ENCODE peak calls at places on chromosomes 13 and 19, in nine cellular contexts. One of them, this sample, is unnamed.

GRCh38 chr19:29596885-29597525 is 9.1 kb upstream of the POP4 start:
- DNase-seq in astrocyte: peak
- DNase-seq in thoracic aorta: no peak
- DNase-seq in left cardiac atrium: no peak
- DNase-seq in aorta: no peak
- DNase-seq in NCI-H1092 treated with DMSO at 0.1 percent for 48 hours: peak
- DNase-seq in activated CD4-positive, alpha-beta T cell treated with anti-CD3 and anti-CD28 coated beads, Interleukin-2, amount 50 U/mL, for 24 hours: no peak
- DNase-seq in stomach: no peak
- DNase-seq in GDM1: no peak
- DNase-seq in this sample: no peak

GRCh38 chr13:92954746-92955145 is 271.9 kb upstream of the GPC6 start:
- DNase-seq in astrocyte: no peak
- DNase-seq in thoracic aorta: no peak
- DNase-seq in left cardiac atrium: no peak
- DNase-seq in aorta: no peak
- DNase-seq in NCI-H1092 treated with DMSO at 0.1 percent for 48 hours: no peak
- DNase-seq in activated CD4-positive, alpha-beta T cell treated with anti-CD3 and anti-CD28 coated beads, Interleukin-2, amount 50 U/mL, for 24 hours: no peak
- DNase-seq in stomach: no peak
- DNase-seq in GDM1: no peak
- DNase-seq in this sample: no peak

GRCh38 chr13:47044842-47045241 is 148.0 kb upstream of the HTR2A start:
- DNase-seq in astrocyte: no peak
- DNase-seq in thoracic aorta: no peak
- DNase-seq in left cardiac atrium: no peak
- DNase-seq in aorta: no peak
- DNase-seq in NCI-H1092 treated with DMSO at 0.1 percent for 48 hours: no peak
- DNase-seq in activated CD4-positive, alpha-beta T cell treated with anti-CD3 and anti-CD28 coated beads, Interleukin-2, amount 50 U/mL, for 24 hours: no peak
- DNase-seq in stomach: no peak
- DNase-seq in GDM1: no peak
- DNase-seq in this sample: no peak

GRCh38 chr13:49214917-49215376 is 5.2 kb upstream of the MLNR start:
- DNase-seq in astrocyte: no peak
- DNase-seq in thoracic aorta: no peak
- DNase-seq in left cardiac atrium: peak
- DNase-seq in aorta: no peak
- DNase-seq in NCI-H1092 treated with DMSO at 0.1 percent for 48 hours: no peak
- DNase-seq in activated CD4-positive, alpha-beta T cell treated with anti-CD3 and anti-CD28 coated beads, Interleukin-2, amount 50 U/mL, for 24 hours: peak
- DNase-seq in stomach: peak
- DNase-seq in GDM1: peak
- DNase-seq in this sample: no peak

GRCh38 chr13:113080361-113080831 is 25.2 kb upstream of the F7 start:
- DNase-seq in astrocyte: no peak
- DNase-seq in thoracic aorta: no peak
- DNase-seq in left cardiac atrium: no peak
- DNase-seq in aorta: no peak
- DNase-seq in NCI-H1092 treated with DMSO at 0.1 percent for 48 hours: no peak
- DNase-seq in activated CD4-positive, alpha-beta T cell treated with anti-CD3 and anti-CD28 coated beads, Interleukin-2, amount 50 U/mL, for 24 hours: no peak
- DNase-seq in stomach: no peak
- DNase-seq in GDM1: no peak
- DNase-seq in this sample: no peak

GRCh38 chr19:38632476-38633213 is 13.7 kb downstream of the EIF3K start:
- DNase-seq in astrocyte: no peak
- DNase-seq in thoracic aorta: no peak
- DNase-seq in left cardiac atrium: no peak
- DNase-seq in aorta: no peak
- DNase-seq in NCI-H1092 treated with DMSO at 0.1 percent for 48 hours: no peak
- DNase-seq in activated CD4-positive, alpha-beta T cell treated with anti-CD3 and anti-CD28 coated beads, Interleukin-2, amount 50 U/mL, for 24 hours: no peak
- DNase-seq in stomach: no peak
- DNase-seq in GDM1: no peak
- DNase-seq in this sample: no peak

GRCh38 chr13:114140909-114141255 is 8.5 kb upstream of the RASA3 start:
- DNase-seq in astrocyte: no peak
- DNase-seq in thoracic aorta: no peak
- DNase-seq in left cardiac atrium: peak
- DNase-seq in aorta: no peak
- DNase-seq in NCI-H1092 treated with DMSO at 0.1 percent for 48 hours: no peak
- DNase-seq in activated CD4-positive, alpha-beta T cell treated with anti-CD3 and anti-CD28 coated beads, Interleukin-2, amount 50 U/mL, for 24 hours: no peak
- DNase-seq in stomach: no peak
- DNase-seq in GDM1: no peak
- DNase-seq in this sample: no peak

GRCh38 chr19:28609091-28609755 is 603.7 kb downstream of the UQCRFS1 start:
- DNase-seq in astrocyte: no peak
- DNase-seq in thoracic aorta: no peak
- DNase-seq in left cardiac atrium: no peak
- DNase-seq in aorta: no peak
- DNase-seq in NCI-H1092 treated with DMSO at 0.1 percent for 48 hours: no peak
- DNase-seq in activated CD4-positive, alpha-beta T cell treated with anti-CD3 and anti-CD28 coated beads, Interleukin-2, amount 50 U/mL, for 24 hours: no peak
- DNase-seq in stomach: no peak
- DNase-seq in GDM1: no peak
- DNase-seq in this sample: no peak

GRCh38 chr19:13574933-13575332 is 68.7 kb upstream of the CACNA1A start:
- DNase-seq in astrocyte: no peak
- DNase-seq in thoracic aorta: no peak
- DNase-seq in left cardiac atrium: no peak
- DNase-seq in aorta: no peak
- DNase-seq in NCI-H1092 treated with DMSO at 0.1 percent for 48 hours: no peak
- DNase-seq in activated CD4-positive, alpha-beta T cell treated with anti-CD3 and anti-CD28 coated beads, Interleukin-2, amount 50 U/mL, for 24 hours: no peak
- DNase-seq in stomach: no peak
- DNase-seq in GDM1: no peak
- DNase-seq in this sample: no peak

GRCh38 chr19:18494267-18494607 is 27.6 kb downstream of the ELL start:
- DNase-seq in astrocyte: peak
- DNase-seq in thoracic aorta: no peak
- DNase-seq in left cardiac atrium: no peak
- DNase-seq in aorta: no peak
- DNase-seq in NCI-H1092 treated with DMSO at 0.1 percent for 48 hours: no peak
- DNase-seq in activated CD4-positive, alpha-beta T cell treated with anti-CD3 and anti-CD28 coated beads, Interleukin-2, amount 50 U/mL, for 24 hours: no peak
- DNase-seq in stomach: no peak
- DNase-seq in GDM1: no peak
- DNase-seq in this sample: peak

This sample was measured in ovary.